ENCODE peak calls at places on chromosomes 1 and 21, in eight cellular contexts. One of them, this sample, is unnamed.

GRCh38 chr1:231418101-231418740 is 3.9 kb downstream of the EGLN1 start:
- DNase-seq in kidney: no peak
- DNase-seq in GM20000: no peak
- DNase-seq in NCI-H69: no peak
- DNase-seq in AG08396: no peak
- DNase-seq in stimulated activated naive B cell treated with anti-CD40 and anti-IgM and Interleukin-4, amounts not matched to agents 10 μg/mL and 1 μg/mL and 100 μg/mL, for 72 hours: no peak
- DNase-seq in iris pigment epithelial cell: no peak
- DNase-seq in T-helper 1 cell: no peak
- DNase-seq in this sample: no peak

GRCh38 chr1:227454686-227455085 is 108.7 kb upstream of the ZNF678 start:
- DNase-seq in kidney: no peak
- DNase-seq in GM20000: no peak
- DNase-seq in NCI-H69: no peak
- DNase-seq in AG08396: no peak
- DNase-seq in stimulated activated naive B cell treated with anti-CD40 and anti-IgM and Interleukin-4, amounts not matched to agents 10 μg/mL and 1 μg/mL and 100 μg/mL, for 72 hours: no peak
- DNase-seq in iris pigment epithelial cell: no peak
- DNase-seq in T-helper 1 cell: no peak
- DNase-seq in this sample: no peak

GRCh38 chr1:69911301-69911801 is 294.0 kb downstream of the LRRC40 start:
- DNase-seq in kidney: no peak
- DNase-seq in GM20000: no peak
- DNase-seq in NCI-H69: no peak
- DNase-seq in AG08396: no peak
- DNase-seq in stimulated activated naive B cell treated with anti-CD40 and anti-IgM and Interleukin-4, amounts not matched to agents 10 μg/mL and 1 μg/mL and 100 μg/mL, for 72 hours: no peak
- DNase-seq in iris pigment epithelial cell: peak
- DNase-seq in T-helper 1 cell: no peak
- DNase-seq in this sample: no peak

GRCh38 chr1:35564884-35565741 is 7.5 kb downstream of the NCDN start:
- DNase-seq in kidney: peak
- DNase-seq in GM20000: no peak
- DNase-seq in NCI-H69: no peak
- DNase-seq in AG08396: no peak
- DNase-seq in stimulated activated naive B cell treated with anti-CD40 and anti-IgM and Interleukin-4, amounts not matched to agents 10 μg/mL and 1 μg/mL and 100 μg/mL, for 72 hours: no peak
- DNase-seq in iris pigment epithelial cell: no peak
- DNase-seq in T-helper 1 cell: no peak
- DNase-seq in this sample: no peak

GRCh38 chr1:226001852-226002666 is 2.9 kb upstream of the SDE2 start:
- DNase-seq in kidney: peak
- DNase-seq in GM20000: peak
- DNase-seq in NCI-H69: peak
- DNase-seq in AG08396: no peak
- DNase-seq in stimulated activated naive B cell treated with anti-CD40 and anti-IgM and Interleukin-4, amounts not matched to agents 10 μg/mL and 1 μg/mL and 100 μg/mL, for 72 hours: peak
- DNase-seq in iris pigment epithelial cell: no peak
- DNase-seq in T-helper 1 cell: peak
- DNase-seq in this sample: no peak

GRCh38 chr1:16137890-16138467 is 17.9 kb downstream of the EPHA2 start:
- DNase-seq in kidney: no peak
- DNase-seq in GM20000: no peak
- DNase-seq in NCI-H69: no peak
- DNase-seq in AG08396: no peak
- DNase-seq in stimulated activated naive B cell treated with anti-CD40 and anti-IgM and Interleukin-4, amounts not matched to agents 10 μg/mL and 1 μg/mL and 100 μg/mL, for 72 hours: no peak
- DNase-seq in iris pigment epithelial cell: no peak
- DNase-seq in T-helper 1 cell: no peak
- DNase-seq in this sample: no peak

GRCh38 chr1:38123356-38123755 is 76.8 kb upstream of the POU3F1 start:
- DNase-seq in kidney: no peak
- DNase-seq in GM20000: no peak
- DNase-seq in NCI-H69: peak
- DNase-seq in AG08396: no peak
- DNase-seq in stimulated activated naive B cell treated with anti-CD40 and anti-IgM and Interleukin-4, amounts not matched to agents 10 μg/mL and 1 μg/mL and 100 μg/mL, for 72 hours: no peak
- DNase-seq in iris pigment epithelial cell: no peak
- DNase-seq in T-helper 1 cell: no peak
- DNase-seq in this sample: peak

GRCh38 chr1:212213754-212214153 is 71.5 kb upstream of the PPP2R5A start:
- DNase-seq in kidney: no peak
- DNase-seq in GM20000: no peak
- DNase-seq in NCI-H69: no peak
- DNase-seq in AG08396: no peak
- DNase-seq in stimulated activated naive B cell treated with anti-CD40 and anti-IgM and Interleukin-4, amounts not matched to agents 10 μg/mL and 1 μg/mL and 100 μg/mL, for 72 hours: no peak
- DNase-seq in iris pigment epithelial cell: no peak
- DNase-seq in T-helper 1 cell: no peak
- DNase-seq in this sample: no peak

GRCh38 chr21:17693801-17694200 is 81.1 kb upstream of the BTG3 start:
- DNase-seq in kidney: no peak
- DNase-seq in GM20000: no peak
- DNase-seq in NCI-H69: no peak
- DNase-seq in AG08396: no peak
- DNase-seq in stimulated activated naive B cell treated with anti-CD40 and anti-IgM and Interleukin-4, amounts not matched to agents 10 μg/mL and 1 μg/mL and 100 μg/mL, for 72 hours: no peak
- DNase-seq in iris pigment epithelial cell: no peak
- DNase-seq in T-helper 1 cell: no peak
- DNase-seq in this sample: no peak

GRCh38 chr1:2501820-2502119 is 24.6 kb downstream of the PANK4 start:
- DNase-seq in kidney: no peak
- DNase-seq in GM20000: no peak
- DNase-seq in NCI-H69: no peak
- DNase-seq in AG08396: no peak
- DNase-seq in stimulated activated naive B cell treated with anti-CD40 and anti-IgM and Interleukin-4, amounts not matched to agents 10 μg/mL and 1 μg/mL and 100 μg/mL, for 72 hours: no peak
- DNase-seq in iris pigment epithelial cell: no peak
- DNase-seq in T-helper 1 cell: no peak
- DNase-seq in this sample: no peak

GRCh38 chr1:233975486-233975885 is 71.0 kb downstream of the SLC35F3 start:
- DNase-seq in kidney: no peak
- DNase-seq in GM20000: no peak
- DNase-seq in NCI-H69: no peak
- DNase-seq in AG08396: no peak
- DNase-seq in stimulated activated naive B cell treated with anti-CD40 and anti-IgM and Interleukin-4, amounts not matched to agents 10 μg/mL and 1 μg/mL and 100 μg/mL, for 72 hours: no peak
- DNase-seq in iris pigment epithelial cell: no peak
- DNase-seq in T-helper 1 cell: no peak
- DNase-seq in this sample: no peak

GRCh38 chr1:237670296-237670695 is 220.4 kb downstream of the ZP4 start:
- DNase-seq in kidney: no peak
- DNase-seq in GM20000: no peak
- DNase-seq in NCI-H69: no peak
- DNase-seq in AG08396: no peak
- DNase-seq in stimulated activated naive B cell treated with anti-CD40 and anti-IgM and Interleukin-4, amounts not matched to agents 10 μg/mL and 1 μg/mL and 100 μg/mL, for 72 hours: no peak
- DNase-seq in iris pigment epithelial cell: no peak
- DNase-seq in T-helper 1 cell: no peak
- DNase-seq in this sample: no peak

GRCh38 chr1:33429846-33430750 is 797 bp downstream of the PHC2 start:
- DNase-seq in kidney: peak
- DNase-seq in GM20000: peak
- DNase-seq in NCI-H69: peak
- DNase-seq in AG08396: peak
- DNase-seq in stimulated activated naive B cell treated with anti-CD40 and anti-IgM and Interleukin-4, amounts not matched to agents 10 μg/mL and 1 μg/mL and 100 μg/mL, for 72 hours: peak
- DNase-seq in iris pigment epithelial cell: peak
- DNase-seq in T-helper 1 cell: no peak
- DNase-seq in this sample: no peak

GRCh38 chr21:44520326-44521300 is 19.4 kb downstream of the KRTAP10-1 start:
- DNase-seq in kidney: peak
- DNase-seq in GM20000: no peak
- DNase-seq in NCI-H69: no peak
- DNase-seq in AG08396: no peak
- DNase-seq in stimulated activated naive B cell treated with anti-CD40 and anti-IgM and Interleukin-4, amounts not matched to agents 10 μg/mL and 1 μg/mL and 100 μg/mL, for 72 hours: no peak
- DNase-seq in iris pigment epithelial cell: peak
- DNase-seq in T-helper 1 cell: no peak
- DNase-seq in this sample: peak

GRCh38 chr21:45465105-45465504 is 60.1 kb downstream of the COL18A1 start:
- DNase-seq in kidney: peak
- DNase-seq in GM20000: no peak
- DNase-seq in NCI-H69: peak
- DNase-seq in AG08396: no peak
- DNase-seq in stimulated activated naive B cell treated with anti-CD40 and anti-IgM and Interleukin-4, amounts not matched to agents 10 μg/mL and 1 μg/mL and 100 μg/mL, for 72 hours: no peak
- DNase-seq in iris pigment epithelial cell: no peak
- DNase-seq in T-helper 1 cell: no peak
- DNase-seq in this sample: peak

GRCh38 chr21:35203093-35204021 is 154.3 kb upstream of the RUNX1 start:
- DNase-seq in kidney: no peak
- DNase-seq in GM20000: no peak
- DNase-seq in NCI-H69: no peak
- DNase-seq in AG08396: no peak
- DNase-seq in stimulated activated naive B cell treated with anti-CD40 and anti-IgM and Interleukin-4, amounts not matched to agents 10 μg/mL and 1 μg/mL and 100 μg/mL, for 72 hours: no peak
- DNase-seq in iris pigment epithelial cell: peak
- DNase-seq in T-helper 1 cell: no peak
- DNase-seq in this sample: no peak

GRCh38 chr1:50333595-50333974 is 89.7 kb downstream of the DMRTA2 start:
- DNase-seq in kidney: peak
- DNase-seq in GM20000: peak
- DNase-seq in NCI-H69: peak
- DNase-seq in AG08396: peak
- DNase-seq in stimulated activated naive B cell treated with anti-CD40 and anti-IgM and Interleukin-4, amounts not matched to agents 10 μg/mL and 1 μg/mL and 100 μg/mL, for 72 hours: no peak
- DNase-seq in iris pigment epithelial cell: peak
- DNase-seq in T-helper 1 cell: peak
- DNase-seq in this sample: no peak

GRCh38 chr21:31667141-31667540 is 7.6 kb downstream of the SOD1 start:
- DNase-seq in kidney: no peak
- DNase-seq in GM20000: no peak
- DNase-seq in NCI-H69: no peak
- DNase-seq in AG08396: no peak
- DNase-seq in stimulated activated naive B cell treated with anti-CD40 and anti-IgM and Interleukin-4, amounts not matched to agents 10 μg/mL and 1 μg/mL and 100 μg/mL, for 72 hours: no peak
- DNase-seq in iris pigment epithelial cell: no peak
- DNase-seq in T-helper 1 cell: no peak
- DNase-seq in this sample: no peak

GRCh38 chr1:6260433-6260934 is 414 bp downstream of the GPR153 start:
- DNase-seq in kidney: no peak
- DNase-seq in GM20000: peak
- DNase-seq in NCI-H69: peak
- DNase-seq in AG08396: no peak
- DNase-seq in stimulated activated naive B cell treated with anti-CD40 and anti-IgM and Interleukin-4, amounts not matched to agents 10 μg/mL and 1 μg/mL and 100 μg/mL, for 72 hours: no peak
- DNase-seq in iris pigment epithelial cell: no peak
- DNase-seq in T-helper 1 cell: no peak
- DNase-seq in this sample: no peak

GRCh38 chr1:45010855-45011811 is at the start of gene HECTD3:
- DNase-seq in kidney: peak
- DNase-seq in GM20000: peak
- DNase-seq in NCI-H69: peak
- DNase-seq in AG08396: peak
- DNase-seq in stimulated activated naive B cell treated with anti-CD40 and anti-IgM and Interleukin-4, amounts not matched to agents 10 μg/mL and 1 μg/mL and 100 μg/mL, for 72 hours: peak
- DNase-seq in iris pigment epithelial cell: peak
- DNase-seq in T-helper 1 cell: peak
- DNase-seq in this sample: no peak

GRCh38 chr1:146051452-146051852 is 29.9 kb upstream of the HJV start:
- DNase-seq in kidney: no peak
- DNase-seq in GM20000: no peak
- DNase-seq in NCI-H69: no peak
- DNase-seq in AG08396: no peak
- DNase-seq in stimulated activated naive B cell treated with anti-CD40 and anti-IgM and Interleukin-4, amounts not matched to agents 10 μg/mL and 1 μg/mL and 100 μg/mL, for 72 hours: peak
- DNase-seq in iris pigment epithelial cell: no peak
- DNase-seq in T-helper 1 cell: no peak
- DNase-seq in this sample: no peak

GRCh38 chr1:244096066-244096610 is 45.1 kb downstream of the ZBTB18 start:
- DNase-seq in kidney: no peak
- DNase-seq in GM20000: no peak
- DNase-seq in NCI-H69: no peak
- DNase-seq in AG08396: no peak
- DNase-seq in stimulated activated naive B cell treated with anti-CD40 and anti-IgM and Interleukin-4, amounts not matched to agents 10 μg/mL and 1 μg/mL and 100 μg/mL, for 72 hours: no peak
- DNase-seq in iris pigment epithelial cell: no peak
- DNase-seq in T-helper 1 cell: no peak
- DNase-seq in this sample: no peak

GRCh38 chr1:165827199-165828102 is at the start of gene UCK2:
- DNase-seq in kidney: peak
- DNase-seq in GM20000: peak
- DNase-seq in NCI-H69: peak
- DNase-seq in AG08396: peak
- DNase-seq in stimulated activated naive B cell treated with anti-CD40 and anti-IgM and Interleukin-4, amounts not matched to agents 10 μg/mL and 1 μg/mL and 100 μg/mL, for 72 hours: peak
- DNase-seq in iris pigment epithelial cell: peak
- DNase-seq in T-helper 1 cell: peak
- DNase-seq in this sample: peak

GRCh38 chr1:175840787-175841186 is 97.4 kb upstream of the TNR start:
- DNase-seq in kidney: no peak
- DNase-seq in GM20000: no peak
- DNase-seq in NCI-H69: no peak
- DNase-seq in AG08396: no peak
- DNase-seq in stimulated activated naive B cell treated with anti-CD40 and anti-IgM and Interleukin-4, amounts not matched to agents 10 μg/mL and 1 μg/mL and 100 μg/mL, for 72 hours: no peak
- DNase-seq in iris pigment epithelial cell: no peak
- DNase-seq in T-helper 1 cell: no peak
- DNase-seq in this sample: no peak

GRCh38 chr1:3051270-3052268 is 17.4 kb upstream of the PRDM16 start:
- DNase-seq in kidney: no peak
- DNase-seq in GM20000: no peak
- DNase-seq in NCI-H69: no peak
- DNase-seq in AG08396: no peak
- DNase-seq in stimulated activated naive B cell treated with anti-CD40 and anti-IgM and Interleukin-4, amounts not matched to agents 10 μg/mL and 1 μg/mL and 100 μg/mL, for 72 hours: no peak
- DNase-seq in iris pigment epithelial cell: no peak
- DNase-seq in T-helper 1 cell: no peak
- DNase-seq in this sample: peak

GRCh38 chr1:89563957-89564604 is 39.5 kb downstream of the LRRC8B start:
- DNase-seq in kidney: no peak
- DNase-seq in GM20000: no peak
- DNase-seq in NCI-H69: peak
- DNase-seq in AG08396: no peak
- DNase-seq in stimulated activated naive B cell treated with anti-CD40 and anti-IgM and Interleukin-4, amounts not matched to agents 10 μg/mL and 1 μg/mL and 100 μg/mL, for 72 hours: no peak
- DNase-seq in iris pigment epithelial cell: no peak
- DNase-seq in T-helper 1 cell: no peak
- DNase-seq in this sample: no peak

GRCh38 chr1:169091480-169091941 is 15.0 kb upstream of the ATP1B1 start:
- DNase-seq in kidney: no peak
- DNase-seq in GM20000: peak
- DNase-seq in NCI-H69: no peak
- DNase-seq in AG08396: no peak
- DNase-seq in stimulated activated naive B cell treated with anti-CD40 and anti-IgM and Interleukin-4, amounts not matched to agents 10 μg/mL and 1 μg/mL and 100 μg/mL, for 72 hours: peak
- DNase-seq in iris pigment epithelial cell: peak
- DNase-seq in T-helper 1 cell: no peak
- DNase-seq in this sample: no peak

GRCh38 chr1:43425045-43425444 is 28.7 kb downstream of the HYI start:
- DNase-seq in kidney: peak
- DNase-seq in GM20000: no peak
- DNase-seq in NCI-H69: no peak
- DNase-seq in AG08396: no peak
- DNase-seq in stimulated activated naive B cell treated with anti-CD40 and anti-IgM and Interleukin-4, amounts not matched to agents 10 μg/mL and 1 μg/mL and 100 μg/mL, for 72 hours: no peak
- DNase-seq in iris pigment epithelial cell: no peak
- DNase-seq in T-helper 1 cell: no peak
- DNase-seq in this sample: no peak

GRCh38 chr1:26158271-26159112 is at the start of gene FAM110D:
- DNase-seq in kidney: peak
- DNase-seq in GM20000: peak
- DNase-seq in NCI-H69: no peak
- DNase-seq in AG08396: no peak
- DNase-seq in stimulated activated naive B cell treated with anti-CD40 and anti-IgM and Interleukin-4, amounts not matched to agents 10 μg/mL and 1 μg/mL and 100 μg/mL, for 72 hours: no peak
- DNase-seq in iris pigment epithelial cell: no peak
- DNase-seq in T-helper 1 cell: no peak
- DNase-seq in this sample: peak

GRCh38 chr1:9908846-9909221 is 1.2 kb downstream of the CTNNBIP1 start:
- DNase-seq in kidney: peak
- DNase-seq in GM20000: no peak
- DNase-seq in NCI-H69: no peak
- DNase-seq in AG08396: no peak
- DNase-seq in stimulated activated naive B cell treated with anti-CD40 and anti-IgM and Interleukin-4, amounts not matched to agents 10 μg/mL and 1 μg/mL and 100 μg/mL, for 72 hours: no peak
- DNase-seq in iris pigment epithelial cell: no peak
- DNase-seq in T-helper 1 cell: no peak
- DNase-seq in this sample: no peak

GRCh38 chr21:35244514-35244913 is 195.4 kb upstream of the RUNX1 start:
- DNase-seq in kidney: no peak
- DNase-seq in GM20000: no peak
- DNase-seq in NCI-H69: no peak
- DNase-seq in AG08396: no peak
- DNase-seq in stimulated activated naive B cell treated with anti-CD40 and anti-IgM and Interleukin-4, amounts not matched to agents 10 μg/mL and 1 μg/mL and 100 μg/mL, for 72 hours: no peak
- DNase-seq in iris pigment epithelial cell: peak
- DNase-seq in T-helper 1 cell: no peak
- DNase-seq in this sample: no peak

GRCh38 chr1:227942021-227942715 is 5.6 kb downstream of the WNT9A start:
- DNase-seq in kidney: peak
- DNase-seq in GM20000: no peak
- DNase-seq in NCI-H69: peak
- DNase-seq in AG08396: no peak
- DNase-seq in stimulated activated naive B cell treated with anti-CD40 and anti-IgM and Interleukin-4, amounts not matched to agents 10 μg/mL and 1 μg/mL and 100 μg/mL, for 72 hours: no peak
- DNase-seq in iris pigment epithelial cell: no peak
- DNase-seq in T-helper 1 cell: no peak
- DNase-seq in this sample: peak

GRCh38 chr1:84450916-84451315 is 28.1 kb upstream of the RPF1 start:
- DNase-seq in kidney: no peak
- DNase-seq in GM20000: no peak
- DNase-seq in NCI-H69: no peak
- DNase-seq in AG08396: peak
- DNase-seq in stimulated activated naive B cell treated with anti-CD40 and anti-IgM and Interleukin-4, amounts not matched to agents 10 μg/mL and 1 μg/mL and 100 μg/mL, for 72 hours: no peak
- DNase-seq in iris pigment epithelial cell: peak
- DNase-seq in T-helper 1 cell: no peak
- DNase-seq in this sample: no peak

GRCh38 chr1:19088717-19089442 is 121.2 kb downstream of the UBR4 start:
- DNase-seq in kidney: no peak
- DNase-seq in GM20000: no peak
- DNase-seq in NCI-H69: no peak
- DNase-seq in AG08396: no peak
- DNase-seq in stimulated activated naive B cell treated with anti-CD40 and anti-IgM and Interleukin-4, amounts not matched to agents 10 μg/mL and 1 μg/mL and 100 μg/mL, for 72 hours: no peak
- DNase-seq in iris pigment epithelial cell: no peak
- DNase-seq in T-helper 1 cell: no peak
- DNase-seq in this sample: no peak

This sample was measured in chondrocyte.